ENCODE peak calls at places on chromosomes 6 and 20, in five cellular contexts. Z is heart left ventricle; T is right lobe of liver; O is CD8-positive, alpha-beta T cell; P is small intestine. Y is an unnamed sample.
A peak's percentile ranks its signal among the peaks of the same experiment; 100 is the strongest.

GRCh38 chr6:111256646-111257045 is 169.3 kb downstream of the SLC16A10 start:
- DNase-seq in O (no peak), P (no peak), T (no peak), Z (no peak), Y (no peak)

GRCh38 chr20:57378646-57379262 is 12.4 kb upstream of the RBM38 start:
- DNase-seq in T (no peak), O (no peak), Z (no peak), P (no peak), Y (no peak)

GRCh38 chr6:34526992-34527728 is 29.0 kb downstream of the SPDEF start:
- DNase-seq in O (peak; percentile 96), P (peak; percentile 90), Z (peak; percentile 98), T (peak; percentile 97), Y (no peak)

GRCh38 chr20:23244207-23244915 is 106.2 kb upstream of the NXT1 start:
- DNase-seq in P (no peak), T (no peak), O (no peak), Z (no peak), Y (no peak)

GRCh38 chr6:126307859-126308258 is 32.1 kb upstream of the CENPW start:
- DNase-seq in T (no peak), O (no peak), P (no peak), Z (no peak), Y (no peak)

GRCh38 chr6:73739097-73739496 is 43.1 kb downstream of the CD109 start:
- DNase-seq in Z (no peak), O (no peak), P (peak; percentile 57), T (no peak), Y (peak; percentile 61)

GRCh38 chr20:54320148-54320607 is 112.3 kb downstream of the PFDN4 start:
- DNase-seq in O (no peak), T (no peak), P (no peak), Z (no peak), Y (no peak)

GRCh38 chr6:162704001-162704400 is 23.6 kb downstream of the PRKN start:
- DNase-seq in Z (no peak), P (no peak), O (no peak), T (no peak), Y (no peak)

GRCh38 chr6:112983741-112984221 is 636.7 kb downstream of the RFPL4B start:
- DNase-seq in T (no peak), O (no peak), P (peak; percentile 48), Z (no peak), Y (no peak)

GRCh38 chr6:1043458-1043836 is 268.5 kb upstream of the FOXQ1 start:
- DNase-seq in O (no peak), T (no peak), Z (no peak), P (no peak), Y (no peak)

GRCh38 chr6:28742668-28743270 is 181.0 kb downstream of the TRIM27 start:
- DNase-seq in Z (no peak), T (no peak), O (no peak), P (no peak), Y (peak; percentile 81)

GRCh38 chr6:150180517-150180916 is 37.7 kb downstream of the PPP1R14C start:
- DNase-seq in T (no peak), P (no peak), Z (no peak), O (no peak), Y (no peak)

GRCh38 chr6:67450641-67451040 is 1184.4 kb upstream of the ADGRB3 start:
- DNase-seq in T (no peak), P (no peak), Z (no peak), O (no peak), Y (no peak)

GRCh38 chr20:51275816-51276215 is 252.9 kb upstream of the KCNG1 start:
- DNase-seq in T (no peak), O (no peak), P (no peak), Z (no peak), Y (no peak)

GRCh38 chr6:3175742-3176321 is 18.5 kb upstream of the TUBB2A start:
- DNase-seq in Z (no peak), P (no peak), O (no peak), T (no peak), Y (no peak)

GRCh38 chr20:46816916-46817638 is 77.6 kb upstream of the EYA2 start:
- DNase-seq in P (peak; percentile 11), T (no peak), Z (no peak), O (no peak), Y (no peak)

GRCh38 chr6:8858854-8859257 is 423.5 kb upstream of the SLC35B3 start:
- DNase-seq in O (no peak), Z (no peak), T (no peak), P (no peak), Y (no peak)

GRCh38 chr6:140071115-140071514 is 696.7 kb upstream of the CITED2 start:
- DNase-seq in Z (no peak), T (no peak), O (no peak), P (peak; percentile 36), Y (no peak)

GRCh38 chr20:32439132-32439829 is 81.2 kb downstream of the ASXL1 start:
- DNase-seq in T (no peak), P (no peak), O (no peak), Z (no peak), Y (no peak)

GRCh38 chr6:44126320-44127149 is 717 bp downstream of the MRPL14 start:
- DNase-seq in T (peak; percentile 52), P (peak; percentile 79), O (peak; percentile 25), Z (peak; percentile 78), Y (no peak)

DNA sequence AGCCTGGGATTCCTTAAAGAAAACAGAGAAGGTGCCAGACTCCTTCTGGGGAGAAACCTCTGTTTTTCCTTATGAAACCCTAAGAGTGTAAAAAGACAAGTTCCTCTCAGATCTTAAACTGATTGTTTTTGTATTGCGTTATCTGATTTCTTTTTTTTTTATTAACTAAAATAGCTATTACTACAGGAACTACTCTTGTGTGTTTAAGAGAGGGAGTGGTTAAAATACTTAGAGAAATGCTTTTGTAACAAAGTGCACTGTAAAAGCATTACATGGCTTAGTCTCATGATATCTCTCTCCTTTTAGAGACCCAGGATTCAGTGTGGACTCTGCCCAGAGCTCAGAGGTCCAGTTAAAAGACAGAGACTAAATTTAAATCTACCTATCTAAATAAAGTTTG is 15.9 kb downstream of the PTGIS start:
- DNase-seq in Z (no peak), P (peak; percentile 70), O (no peak), T (no peak), Y (no peak)
- H3K27ac ChIP-seq in Z (peak overlapping the region; percentile 60), P (no peak overlapping the region), O (no peak overlapping the region), T (no peak overlapping the region), Y (no peak overlapping the region)

DNA sequence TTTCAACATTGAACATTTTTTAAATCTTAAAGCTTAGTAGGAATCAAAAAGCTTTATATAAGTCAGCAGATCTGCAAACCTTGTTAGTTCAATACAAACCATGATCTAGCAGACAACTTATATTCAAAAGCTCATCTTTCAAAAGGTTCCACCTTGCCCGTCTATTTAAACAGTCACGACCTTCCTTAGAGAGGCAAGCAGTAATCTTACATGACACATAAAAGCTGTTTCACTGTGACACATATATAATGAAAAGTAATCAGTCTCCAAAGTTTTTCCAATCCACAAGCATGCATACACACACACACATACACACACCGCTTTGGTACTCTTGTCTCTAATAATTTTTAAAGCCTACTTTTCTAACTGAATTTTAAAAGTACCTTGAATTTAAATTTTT is 12.9 kb downstream of the SOD2 start:
- DNase-seq in Z (no peak), O (no peak), T (no peak), P (no peak), Y (no peak)
- H3K36me3 ChIP-seq in Z (peaks cover 79% of the 10 kb centered on the region), O (peaks cover 22% of the 10 kb centered on the region), T (peaks cover 9% of the 10 kb centered on the region), P (peaks cover 12% of the 10 kb centered on the region), Y (peaks cover 34% of the 10 kb centered on the region)

DNA sequence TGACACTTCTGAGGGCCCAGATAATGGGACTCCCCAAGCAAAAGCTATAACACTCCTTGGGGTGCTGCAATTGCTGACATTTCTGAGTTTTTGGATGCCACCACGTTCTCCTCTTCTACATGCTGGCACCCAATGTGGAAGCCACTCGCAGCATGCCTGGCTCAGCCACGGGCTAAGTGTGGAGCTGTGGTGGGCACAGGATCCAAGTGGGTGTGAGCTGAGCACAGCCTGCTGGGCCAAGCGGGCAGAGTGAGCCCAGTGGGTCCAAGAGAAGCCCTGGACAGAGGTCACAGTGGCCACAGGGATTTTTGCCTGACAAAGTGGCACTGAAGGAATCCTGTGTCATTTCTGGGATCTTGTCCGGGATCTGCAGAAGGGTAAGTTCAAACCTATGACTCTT is 213.2 kb downstream of the C6orf118 start:
- DNase-seq in T (no peak), Z (peak; percentile 56), P (no peak), O (no peak), Y (no peak)
- H3K27ac ChIP-seq in T (no peak overlapping the region), Z (no peak overlapping the region), P (no peak overlapping the region), O (no peak overlapping the region), Y (no peak overlapping the region)

DNA sequence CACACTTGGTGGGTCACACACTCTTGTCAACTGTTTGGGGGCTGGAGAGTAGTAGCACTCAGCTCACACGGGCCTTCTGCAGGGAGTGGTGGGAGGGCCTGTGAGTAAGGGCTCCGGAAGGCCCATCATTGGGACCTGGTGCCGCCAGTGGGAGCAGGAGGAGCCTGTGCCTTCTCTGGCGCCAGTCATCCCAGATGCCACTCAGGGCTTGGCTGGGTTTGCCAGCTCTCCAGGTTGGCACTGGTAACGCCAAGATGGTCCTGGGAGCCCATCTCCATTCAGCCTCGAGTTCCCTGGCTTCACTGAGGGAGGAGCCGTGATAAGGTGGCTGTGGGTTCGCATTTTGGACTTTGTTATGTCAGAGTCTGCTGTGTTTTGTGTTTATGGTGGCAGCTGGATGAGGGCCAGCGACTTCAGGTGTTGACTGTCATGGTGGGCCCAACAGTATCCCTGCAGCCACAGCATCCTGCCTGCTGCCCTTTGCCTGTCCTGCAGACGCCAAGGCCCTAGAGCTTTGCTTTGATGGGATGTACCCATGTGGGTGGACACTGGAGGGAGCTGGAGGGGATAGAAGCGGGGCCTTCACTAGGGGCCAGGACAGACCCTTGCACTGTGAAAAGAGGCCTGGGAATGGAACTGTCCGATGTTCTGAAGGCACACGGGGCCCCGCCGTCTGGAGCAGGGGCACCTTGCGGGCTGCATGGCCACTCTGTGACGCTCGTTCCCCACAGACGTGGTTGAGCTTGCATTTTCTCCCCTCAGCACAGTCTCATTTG is 13.3 kb upstream of the DNAJC5 start:
- DNase-seq in O (no peak), Z (no peak), P (peak; percentile 84), T (no peak), Y (no peak)
- H3K36me3 ChIP-seq in O (peaks cover 26% of the 10 kb centered on the region), Z (peaks cover 86% of the 10 kb centered on the region), P (peaks cover 23% of the 10 kb centered on the region), T (peaks cover 2% of the 10 kb centered on the region), Y (peaks cover 3% of the 10 kb centered on the region)

DNA sequence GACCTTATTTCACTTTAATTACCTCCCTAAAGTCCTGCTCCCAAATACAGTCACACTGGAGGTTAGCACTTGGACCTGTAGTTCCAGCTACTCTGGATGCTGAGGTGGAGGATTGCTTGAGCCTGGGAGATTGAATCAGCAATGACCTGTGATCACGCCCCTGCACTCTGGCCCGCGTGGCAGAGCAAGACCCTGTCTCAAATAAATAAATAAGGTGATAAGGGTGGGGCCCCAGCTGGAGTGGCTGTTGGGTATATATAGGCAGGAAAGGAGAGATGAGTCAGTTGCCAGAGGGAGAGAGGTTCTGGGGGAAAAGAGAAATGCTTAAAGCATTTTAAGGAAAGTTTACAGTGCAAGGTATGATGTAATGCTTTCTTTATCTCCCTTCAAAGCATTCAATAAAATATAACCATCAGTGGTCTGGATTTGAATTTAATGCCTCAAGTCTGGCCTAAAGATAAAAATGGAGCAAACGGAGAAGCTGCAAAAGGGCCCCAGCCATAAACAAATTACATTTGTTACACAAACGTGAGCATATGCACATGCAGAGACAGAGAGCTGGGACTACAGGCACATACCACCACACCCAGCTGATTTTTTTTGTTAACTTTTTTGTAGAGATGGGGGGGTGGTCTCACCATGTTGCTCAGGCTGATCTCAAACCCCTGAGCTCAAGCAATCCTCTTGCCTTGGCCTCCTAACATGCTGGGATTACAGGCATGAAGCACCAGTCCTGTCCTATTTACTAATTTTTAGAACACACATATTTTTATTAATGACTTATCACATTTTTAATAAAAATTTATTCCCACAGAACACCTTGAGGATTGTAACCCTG is 6.1 kb upstream of the PM20D2 start:
- DNase-seq in O (no peak), Z (no peak), T (no peak), P (peak; percentile 33), Y (no peak)
- H3K27ac ChIP-seq in O (no peak overlapping the region), Z (no peak overlapping the region), T (no peak overlapping the region), P (no peak overlapping the region), Y (no peak overlapping the region)

GRCh38 chr20:34283844-34284243 is 19.3 kb downstream of the AHCY start:
- DNase-seq in P (no peak), Z (no peak), T (no peak), O (no peak), Y (no peak)
- H3K36me3 ChIP-seq in P (peaks cover 7% of the 10 kb centered on the region), Z (peaks cover 88% of the 10 kb centered on the region), T (peaks cover 15% of the 10 kb centered on the region), O (peaks cover 8% of the 10 kb centered on the region), Y (peaks cover 90% of the 10 kb centered on the region)